ENCODE peak calls at places on chromosomes 3 and 15, in four cellular contexts. Z is GDM1, V is psoas muscle, Q is endothelial cell of umbilical vein. Y is an unnamed sample.

GRCh38 chr15:85402195-85402921 is 22.0 kb downstream of the AKAP13 start:
- DNase-seq in Q (peak; percentile 51), Z (no peak), V (no peak), Y (no peak)

GRCh38 chr3:52396011-52396906 is 48.6 kb downstream of the SEMA3G start:
- DNase-seq in V (peak; percentile 33), Q (no peak), Z (no peak), Y (no peak)

GRCh38 chr3:160928183-160928718 is 172.2 kb downstream of the PPM1L start:
- DNase-seq in Z (no peak), Q (no peak), V (no peak), Y (no peak)

GRCh38 chr3:139127101-139127500 is 82.4 kb upstream of the PRR23C start:
- DNase-seq in Q (no peak), Z (no peak), V (no peak), Y (no peak)

GRCh38 chr15:90956551-90957104 is 1.9 kb downstream of the RCCD1 start:
- DNase-seq in V (peak; percentile 91), Q (peak; percentile 79), Z (no peak), Y (no peak)

GRCh38 chr3:48408823-48409281 is 21.0 kb downstream of the PLXNB1 start:
- DNase-seq in V (peak; percentile 42), Q (no peak), Z (no peak), Y (no peak)

GRCh38 chr15:50791537-50791885 is 26.0 kb upstream of the SPPL2A start:
- DNase-seq in Q (no peak), Z (no peak), V (no peak), Y (no peak)

GRCh38 chr15:98043160-98044059 is 82.9 kb downstream of the ARRDC4 start:
- DNase-seq in V (no peak), Q (no peak), Z (no peak), Y (no peak)

GRCh38 chr3:4880850-4881249 is 98.4 kb upstream of the BHLHE40 start:
- DNase-seq in Z (no peak), V (no peak), Q (no peak), Y (no peak)

GRCh38 chr3:128011140-128011539 is 41.1 kb upstream of the SEC61A1 start:
- DNase-seq in V (no peak), Q (no peak), Z (no peak), Y (no peak)

GRCh38 chr3:125644036-125645025 is 49.0 kb upstream of the OSBPL11 start:
- DNase-seq in V (peak; percentile 81), Z (no peak), Q (no peak), Y (no peak)

GRCh38 chr3:55252921-55253320 is 234.2 kb downstream of the WNT5A start:
- DNase-seq in Z (no peak), Q (no peak), V (no peak), Y (no peak)

GRCh38 chr3:25455316-25456232 is 27.5 kb downstream of the RARB start:
- DNase-seq in V (peak; percentile 64), Q (peak; percentile 69), Z (no peak), Y (no peak)

GRCh38 chr3:40800343-40800742 is 275.6 kb downstream of the ZNF621 start:
- DNase-seq in Z (no peak), V (no peak), Q (peak; percentile 18), Y (no peak)

GRCh38 chr15:89836255-89837133 is 21.8 kb upstream of the ANPEP start:
- DNase-seq in Q (no peak), Z (no peak), V (no peak), Y (no peak)

GRCh38 chr3:109643590-109643989 is 306.2 kb upstream of the DPPA4 start:
- DNase-seq in Z (no peak), V (no peak), Q (no peak), Y (no peak)

GRCh38 chr3:48400824-48401433 is 28.9 kb downstream of the FBXW12 start:
- DNase-seq in V (peak; percentile 56), Z (peak; percentile 14), Q (peak; percentile 52), Y (peak; percentile 25)

GRCh38 chr3:128907706-128908445 is 28.5 kb downstream of the ACAD9 start:
- DNase-seq in Z (no peak), V (no peak), Q (no peak), Y (no peak)

GRCh38 chr15:31606942-31607497 is 280.4 kb downstream of the KLF13 start:
- DNase-seq in Q (no peak), Z (no peak), V (no peak), Y (no peak)

GRCh38 chr3:45075821-45076625 is 49.9 kb downstream of the CLEC3B start:
- DNase-seq in V (no peak), Q (no peak), Z (no peak), Y (no peak)

GRCh38 chr3:30578479-30578878 is 27.9 kb upstream of the TGFBR2 start:
- DNase-seq in Z (no peak), Q (no peak), V (peak; percentile 59), Y (no peak)

GRCh38 chr3:112973325-112974177 is 1.4 kb downstream of the CD200R1 start:
- DNase-seq in Q (no peak), Z (no peak), V (no peak), Y (no peak)

GRCh38 chr15:61835476-61836106 is 224.7 kb downstream of the VPS13C start:
- DNase-seq in Q (peak; percentile 52), Z (peak; percentile 21), V (peak; percentile 80), Y (peak; percentile 3)

GRCh38 chr15:79897380-79897678 is 515 bp upstream of the MTHFS start:
- DNase-seq in Q (peak; percentile 40), Z (no peak), V (no peak), Y (no peak)

Y was measured in CMK.